ENCODE peak calls at places on chromosomes 6 and 20, in ten cellular contexts. S, Z, X, O, T, E, R, B, U and H are unnamed samples.
A peak's percentile ranks its signal among the peaks of the same experiment; 100 is the strongest.

GRCh38 chr6:119856136-119856535 is 506.6 kb upstream of the MAN1A1 start:
- DNase-seq in B (no peak), T (no peak), E (no peak), Z (no peak), R (no peak), S (no peak), U (no peak), X (no peak), O (no peak), H (no peak)

GRCh38 chr6:153044295-153044694 is 41.8 kb upstream of the MTRF1L start:
- DNase-seq in E (no peak), B (no peak), X (no peak), U (no peak), T (no peak), S (no peak), O (no peak), R (no peak), Z (no peak), H (no peak)

GRCh38 chr6:131821408-131821807 is 13.6 kb downstream of the ENPP1 start:
- DNase-seq in B (no peak), E (no peak), S (no peak), R (no peak), U (no peak), Z (no peak), T (no peak), O (no peak), X (no peak), H (no peak)

GRCh38 chr6:33692078-33692759 is 19.3 kb downstream of the UQCC2 start:
- DNase-seq in E (no peak), T (no peak), S (no peak), Z (peak; percentile 83), U (no peak), R (peak; percentile 62), O (no peak), B (no peak), X (no peak), H (no peak)

GRCh38 chr6:154412106-154412820 is 55.7 kb upstream of the IPCEF1 start:
- DNase-seq in E (no peak), O (no peak), Z (no peak), B (peak; percentile 22), U (no peak), R (no peak), X (no peak), S (no peak), T (no peak), H (no peak)

GRCh38 chr6:45488884-45489283 is 111.2 kb upstream of the SUPT3H start:
- DNase-seq in E (no peak), Z (no peak), T (no peak), S (no peak), U (no peak), O (no peak), R (no peak), B (no peak), X (no peak), H (no peak)

GRCh38 chr20:24965065-24965919 is 16.2 kb downstream of the CST7 start:
- DNase-seq in S (no peak), X (no peak), T (peak; percentile 17), R (no peak), E (no peak), Z (peak; percentile 29), O (no peak), U (no peak), B (no peak), H (no peak)

GRCh38 chr6:72524011-72524645 is 97.7 kb upstream of the KCNQ5 start:
- DNase-seq in S (no peak), O (no peak), U (no peak), X (no peak), Z (no peak), R (no peak), B (no peak), E (no peak), T (no peak), H (no peak)

GRCh38 chr6:89443658-89444057 is 10.7 kb downstream of the ANKRD6 start:
- DNase-seq in U (no peak), S (no peak), X (no peak), T (no peak), R (no peak), E (no peak), O (no peak), Z (no peak), B (no peak), H (no peak)

GRCh38 chr6:44086931-44087574 is 40.2 kb downstream of the MRPL14 start:
- DNase-seq in R (no peak), O (peak; percentile 72), B (no peak), Z (no peak), X (peak; percentile 67), T (peak; percentile 51), S (no peak), E (no peak), U (no peak), H (no peak)

GRCh38 chr6:40713002-40713719 is 126.0 kb upstream of the LRFN2 start:
- DNase-seq in X (no peak), R (no peak), B (no peak), E (no peak), Z (peak; percentile 71), U (no peak), T (no peak), S (no peak), O (no peak), H (no peak)

GRCh38 chr6:27825025-27825823 is 87.0 kb downstream of the OR2B2 start:
- DNase-seq in X (no peak), B (no peak), O (no peak), T (no peak), Z (no peak), U (no peak), S (no peak), R (no peak), E (no peak), H (no peak)

GRCh38 chr20:24786646-24787045 is 162.4 kb upstream of the CST7 start:
- DNase-seq in S (no peak), O (no peak), U (no peak), X (no peak), R (no peak), E (no peak), Z (no peak), B (no peak), T (no peak), H (no peak)

GRCh38 chr20:56442381-56443365 is 25.8 kb upstream of the RTF2 start:
- DNase-seq in E (no peak), U (no peak), R (no peak), T (no peak), X (no peak), O (no peak), S (no peak), Z (peak; percentile 24), B (peak; percentile 46), H (no peak)

GRCh38 chr6:76166874-76167273 is 94.4 kb upstream of the IMPG1 start:
- DNase-seq in Z (no peak), S (no peak), O (no peak), E (no peak), X (no peak), U (no peak), B (no peak), R (no peak), T (no peak), H (no peak)
- TF ChIP-seq CTCF in Z (peak; percentile 32), S (no peak), O (no peak), E (no peak), X (no peak), U (no peak), B (no peak), R (no peak), T (no peak), H (no peak)

GRCh38 chr6:170259301-170259700 is 31.6 kb downstream of the DLL1 start:
- DNase-seq in E (no peak), O (peak; percentile 12), U (no peak), B (no peak), Z (no peak), T (no peak), R (no peak), S (no peak), X (no peak), H (no peak)

GRCh38 chr6:170261643-170262480 is 29.0 kb downstream of the DLL1 start:
- DNase-seq in T (no peak), S (no peak), R (no peak), E (no peak), U (no peak), X (no peak), B (no peak), Z (no peak), O (no peak), H (no peak)

GRCh38 chr6:170258395-170258794 is 32.5 kb downstream of the DLL1 start:
- DNase-seq in R (no peak), O (peak; percentile 11), X (no peak), S (no peak), Z (no peak), E (no peak), B (no peak), T (no peak), U (no peak), H (no peak)

GRCh38 chr6:170262481-170263088 is 28.3 kb downstream of the DLL1 start:
- DNase-seq in Z (no peak), U (no peak), X (no peak), E (no peak), O (no peak), B (no peak), S (no peak), R (no peak), T (no peak), H (no peak)

GRCh38 chr6:170260686-170261085 is 30.2 kb downstream of the DLL1 start:
- DNase-seq in B (no peak), O (no peak), T (no peak), R (no peak), U (no peak), S (no peak), Z (no peak), E (no peak), X (no peak), H (no peak)
- TF ChIP-seq CTCF in B (no peak), O (no peak), T (no peak), R (no peak), U (no peak), S (no peak), Z (peak; percentile 65), E (no peak), X (no peak), H (no peak)

GRCh38 chr6:17968081-17968518 is 19.3 kb downstream of the KIF13A start:
- DNase-seq in R (no peak), T (no peak), E (no peak), X (no peak), U (no peak), B (peak; percentile 45), S (no peak), O (no peak), Z (peak; percentile 55), H (no peak)
- TF ChIP-seq CTCF in R (no peak), T (no peak), E (no peak), X (no peak), U (no peak), B (no peak), S (no peak), O (no peak), Z (no peak), H (no peak)

DNA sequence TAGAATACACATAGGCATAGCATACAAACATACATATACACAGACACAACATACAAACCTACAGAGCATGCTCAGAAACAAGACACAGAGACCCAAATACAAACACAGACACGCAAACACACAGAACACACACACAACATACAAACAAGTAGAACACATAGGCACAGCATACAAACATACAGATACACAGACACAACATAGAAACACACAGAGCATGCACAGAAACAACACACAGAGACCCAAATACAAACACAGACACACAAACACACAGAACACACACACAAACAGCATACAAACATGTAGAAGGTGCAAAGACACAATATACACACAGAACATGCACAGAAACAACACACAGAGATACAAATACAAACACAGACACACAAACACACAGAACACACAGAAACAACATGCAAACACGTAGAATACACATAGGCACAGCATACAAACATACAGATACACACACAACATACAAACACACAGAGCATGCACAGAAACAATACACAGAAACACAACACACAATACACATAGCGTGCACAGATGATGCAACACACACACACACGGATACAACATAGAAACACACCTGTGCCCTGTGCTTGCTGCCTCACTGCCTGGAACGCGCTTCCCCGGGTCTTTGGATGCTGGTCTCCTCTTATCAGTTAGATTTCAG is 469.0 kb upstream of the CDH4 start:
- DNase-seq in S (no peak), B (no peak), Z (no peak), O (no peak), X (no peak), U (no peak), E (no peak), R (no peak), T (no peak), H (no peak)
- TF ChIP-seq CTCF in S (no peak), B (no peak), Z (no peak), O (no peak), X (no peak), U (no peak), E (no peak), R (no peak), T (no peak), H (no peak)